ENCODE peak calls at places on chromosomes 11 and 22, in eight cellular contexts. U is nephron progenitor cell, V is left ventricle myocardium inferior, N is fibroblast of mammary gland, X is GM12865, C is fibroblast of villous mesenchyme, A is fibroblast of lung, L is fibroblast of pulmonary artery. E is an unnamed sample.

GRCh38 chr22:37431811-37432707 is 4.8 kb upstream of the ELFN2 start:
- DNase-seq in N (peak; percentile 99), U (no peak), C (peak; percentile 98), L (peak; percentile 96), V (no peak), A (peak; percentile 98), X (peak; percentile 23), E (peak; percentile 99)

GRCh38 chr11:71307811-71308645 is 55.7 kb upstream of the SHANK2 start:
- DNase-seq in L (no peak), X (no peak), C (no peak), V (no peak), U (no peak), A (no peak), N (no peak), E (no peak)

GRCh38 chr11:114821626-114822025 is 143.3 kb downstream of the NXPE2 start:
- DNase-seq in U (no peak), L (no peak), V (no peak), N (peak; percentile 1), X (no peak), C (no peak), A (no peak), E (no peak)

GRCh38 chr22:41110968-41111367 is 18.6 kb downstream of the EP300 start:
- DNase-seq in A (no peak), X (no peak), L (no peak), N (no peak), U (no peak), V (no peak), C (no peak), E (no peak)

GRCh38 chr11:59574467-59574866 is 41.1 kb downstream of the OSBP start:
- DNase-seq in N (peak; percentile 33), C (peak; percentile 92), L (no peak), A (peak; percentile 14), U (no peak), X (no peak), V (no peak), E (no peak)

GRCh38 chr22:32544953-32545558 is 70.4 kb downstream of the FBXO7 start:
- DNase-seq in X (no peak), L (no peak), N (no peak), C (peak; percentile 66), V (no peak), U (no peak), A (peak; percentile 51), E (peak; percentile 62)

GRCh38 chr11:34910817-34911216 is 5.4 kb downstream of the APIP start:
- DNase-seq in X (peak; percentile 40), U (no peak), N (no peak), L (no peak), C (no peak), V (no peak), A (no peak), E (no peak)

GRCh38 chr11:65411681-65412070 is 10.9 kb upstream of the NEAT1 start:
- DNase-seq in A (no peak), C (no peak), N (no peak), U (no peak), L (no peak), X (no peak), V (peak; percentile 14), E (no peak)

GRCh38 chr11:133908827-133909226 is 47.9 kb downstream of the IGSF9B start:
- DNase-seq in L (no peak), A (no peak), U (no peak), X (no peak), N (no peak), V (no peak), C (no peak), E (no peak)

GRCh38 chr11:59801160-59801706 is 9.3 kb downstream of the MRPL16 start:
- DNase-seq in V (no peak), L (no peak), C (no peak), U (no peak), N (peak; percentile 7), X (no peak), A (no peak), E (no peak)

GRCh38 chr22:22124374-22124773 is 120.2 kb upstream of the VPREB1 start:
- DNase-seq in X (no peak), C (no peak), U (no peak), A (no peak), N (no peak), V (no peak), L (no peak), E (no peak)

GRCh38 chr11:76152741-76153608 is 53.3 kb downstream of the WNT11 start:
- DNase-seq in A (no peak), C (no peak), U (no peak), L (no peak), N (no peak), V (no peak), X (peak; percentile 72), E (no peak)

GRCh38 chr11:87851234-87851633 is 324.0 kb downstream of the RAB38 start:
- DNase-seq in C (peak; percentile 53), V (no peak), X (no peak), N (peak; percentile 11), L (peak; percentile 29), U (no peak), A (peak; percentile 29), E (peak; percentile 34)

GRCh38 chr11:8031248-8032115 is 44.3 kb downstream of the EIF3F start:
- DNase-seq in A (no peak), V (no peak), U (no peak), C (no peak), X (no peak), L (no peak), N (no peak), E (no peak)

GRCh38 chr22:38176170-38176741 is 5.4 kb downstream of the PLA2G6 start:
- DNase-seq in C (peak; percentile 86), X (peak; percentile 92), N (peak; percentile 86), V (peak; percentile 86), L (peak; percentile 97), A (peak; percentile 75), U (no peak), E (peak; percentile 92)

GRCh38 chr11:118998822-118999221 is 884 bp downstream of the CENATAC start:
- DNase-seq in L (peak; percentile 70), V (no peak), N (peak; percentile 68), C (peak; percentile 56), A (peak; percentile 39), X (no peak), U (no peak), E (peak; percentile 81)

GRCh38 chr11:118996926-118997626 is 862 bp upstream of the CENATAC start:
- DNase-seq in U (no peak), V (no peak), A (no peak), X (peak; percentile 78), N (peak; percentile 69), L (peak; percentile 41), C (no peak), E (no peak)

GRCh38 chr11:118998388-118998717 is 415 bp downstream of the CENATAC start:
- DNase-seq in A (no peak), V (no peak), X (no peak), L (no peak), N (no peak), C (no peak), U (no peak), E (no peak)

GRCh38 chr11:119000906-119001305 is 3.0 kb downstream of the CENATAC start:
- DNase-seq in L (no peak), U (no peak), V (no peak), X (no peak), C (no peak), A (no peak), N (peak; percentile 45), E (peak; percentile 83)

GRCh38 chr11:118997627-118998387 is at the start of gene CENATAC:
- DNase-seq in L (peak; percentile 85), U (peak; percentile 98), C (peak; percentile 88), N (peak; percentile 83), X (peak; percentile 95), A (peak; percentile 89), V (peak; percentile 97), E (peak; percentile 78)
- TF ChIP-seq CTCF in L (no peak), U (no peak), C (peak; percentile 11), N (no peak), X (peak; percentile 11), A (no peak), V (peak; percentile 28), E (peak; percentile 7)

GRCh38 chr11:95605271-95605940 is 184.2 kb downstream of the FAM76B start:
- DNase-seq in A (no peak), V (no peak), L (no peak), N (no peak), X (no peak), C (no peak), U (no peak), E (no peak)
- TF ChIP-seq CTCF in A (no peak), V (no peak), L (no peak), N (no peak), X (no peak), C (no peak), U (no peak), E (no peak)

DNA sequence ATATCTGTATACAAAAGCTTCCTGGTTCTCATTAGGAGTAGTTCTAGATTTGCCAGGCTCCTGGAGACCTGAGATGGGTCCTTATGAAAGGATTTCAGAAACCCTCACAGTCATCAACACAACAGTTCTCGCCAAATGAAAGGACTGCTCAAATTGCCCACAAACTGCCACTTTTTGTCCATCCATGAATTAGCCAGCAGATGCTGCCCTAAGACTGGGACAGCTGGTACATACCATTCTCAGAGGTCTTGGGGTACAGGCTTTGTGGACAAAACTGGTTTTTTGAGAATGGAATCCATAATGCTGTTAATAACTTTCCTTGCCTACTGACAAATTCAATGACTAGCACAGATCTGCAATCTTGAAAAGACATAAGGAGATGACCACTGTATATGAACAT is 23.4 kb upstream of the BDNF start:
- DNase-seq in C (no peak), L (no peak), A (no peak), V (no peak), X (no peak), N (no peak), U (no peak), E (peak; percentile 32)
- TF ChIP-seq CTCF in C (peak; percentile 11), L (peak; percentile 1), A (no peak), V (no peak), X (no peak), N (no peak), U (no peak), E (peak; percentile 62)

GRCh38 chr11:27717801-27718229 is 17.6 kb upstream of the BDNF start:
- DNase-seq in A (peak; percentile 43), N (no peak), V (no peak), C (no peak), X (no peak), L (peak; percentile 19), U (peak; percentile 11), E (no peak)

GRCh38 chr11:27716850-27717249 is 16.6 kb upstream of the BDNF start:
- DNase-seq in U (no peak), X (no peak), V (no peak), L (peak; percentile 25), N (peak; percentile 25), A (peak; percentile 54), C (peak; percentile 71), E (peak; percentile 57)

GRCh38 chr11:27716216-27716615 is 16.0 kb upstream of the BDNF start:
- DNase-seq in C (peak; percentile 84), N (no peak), A (peak; percentile 56), L (no peak), X (no peak), U (no peak), V (no peak), E (no peak)

GRCh38 chr11:27718346-27718852 is 18.1 kb upstream of the BDNF start:
- DNase-seq in L (peak; percentile 86), V (no peak), C (peak; percentile 97), A (peak; percentile 93), X (no peak), U (peak; percentile 73), N (peak; percentile 61), E (peak; percentile 88)

DNA sequence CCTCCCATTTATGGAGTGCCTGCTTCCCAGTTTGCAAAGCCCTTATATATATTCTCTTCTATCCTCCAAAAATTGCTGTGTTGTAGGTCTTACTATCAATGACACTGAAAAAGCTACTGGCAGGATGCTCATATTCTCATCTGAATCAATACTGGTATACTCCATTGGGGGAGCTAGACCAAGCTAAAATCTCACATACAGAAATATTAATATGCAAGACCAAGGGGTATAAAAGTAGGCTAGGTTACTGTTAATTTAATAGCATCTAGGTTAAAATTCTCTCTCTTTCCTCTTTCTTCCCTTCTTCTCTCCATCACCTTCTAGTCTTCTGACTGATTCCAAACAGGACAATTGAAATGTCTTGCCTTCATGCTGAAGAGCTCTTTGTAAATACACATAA is 17.1 kb upstream of the BDNF start:
- DNase-seq in U (no peak), A (peak; percentile 33), X (no peak), V (no peak), C (no peak), N (peak; percentile 15), L (peak; percentile 31), E (peak; percentile 32)
- TF ChIP-seq CTCF in U (peak; percentile 31), A (peak; percentile 29), X (no peak), V (no peak), C (peak; percentile 44), N (peak; percentile 42), L (peak; percentile 44), E (peak; percentile 65)

E was measured in HFFc6.